ENCODE peak calls at places on chromosomes 2 and 18, in six cellular contexts. M is sigmoid colon; D is colonic mucosa; H is CD8-positive, alpha-beta memory T cell; F is heart left ventricle; O is neural progenitor cell. Y is an unnamed sample.

GRCh38 chr2:186664644-186665043 is 29.2 kb upstream of the FAM171B start:
- DNase-seq in M (no peak), D (no peak), H (no peak), F (no peak), O (no peak), Y (no peak)

GRCh38 chr2:43226955-43227829 is 786 bp upstream of the ZFP36L2 start:
- DNase-seq in M (peak; percentile 99), D (peak; percentile 97), H (peak; percentile 46), F (peak; percentile 93), O (peak; percentile 88), Y (peak; percentile 95)

GRCh38 chr18:7065736-7066135 is 51.9 kb downstream of the LAMA1 start:
- DNase-seq in M (no peak), D (no peak), H (no peak), F (no peak), O (no peak), Y (no peak)

GRCh38 chr2:60872510-60872928 is 8.9 kb upstream of the REL start:
- DNase-seq in M (no peak), D (no peak), H (no peak), F (no peak), O (no peak), Y (no peak)

GRCh38 chr2:120915670-120916069 is 180.0 kb downstream of the GLI2 start:
- DNase-seq in M (no peak), D (no peak), H (no peak), F (no peak), O (no peak), Y (no peak)

GRCh38 chr2:235506997-235507615 is 13.3 kb downstream of the AGAP1 start:
- DNase-seq in M (no peak), D (no peak), H (no peak), F (no peak), O (no peak), Y (no peak)

GRCh38 chr2:240982821-240983281 is 15.6 kb upstream of the SNED1 start:
- DNase-seq in M (peak; percentile 57), D (no peak), H (no peak), F (peak; percentile 3), O (no peak), Y (no peak)

GRCh38 chr2:17877811-17878221 is 651 bp upstream of the KCNS3 start:
- DNase-seq in M (no peak), D (peak; percentile 36), H (no peak), F (peak; percentile 15), O (peak; percentile 60), Y (no peak)

GRCh38 chr2:227414846-227415245 is 27.1 kb upstream of the SCYGR1 start:
- DNase-seq in M (no peak), D (no peak), H (no peak), F (no peak), O (no peak), Y (no peak)

GRCh38 chr2:56195563-56195962 is 11.8 kb downstream of the CCDC85A start:
- DNase-seq in M (no peak), D (no peak), H (no peak), F (no peak), O (no peak), Y (no peak)

GRCh38 chr2:1324884-1325283 is 88.4 kb upstream of the TPO start:
- DNase-seq in M (no peak), D (no peak), H (no peak), F (no peak), O (no peak), Y (no peak)

GRCh38 chr2:134706587-134707329 is 12.0 kb downstream of the TMEM163 start:
- DNase-seq in M (no peak), D (no peak), H (no peak), F (no peak), O (no peak), Y (no peak)

GRCh38 chr2:216665240-216665639 is 30.1 kb downstream of the IGFBP5 start:
- DNase-seq in M (no peak), D (peak; percentile 45), H (no peak), F (peak; percentile 73), O (peak; percentile 18), Y (peak; percentile 57)

GRCh38 chr2:129885735-129886134 is 93.7 kb upstream of the RAB6C start:
- DNase-seq in M (no peak), D (no peak), H (no peak), F (no peak), O (peak; percentile 39), Y (no peak)

GRCh38 chr2:84516234-84516986 is at the start of gene DNAH6:
- DNase-seq in M (peak; percentile 97), D (peak; percentile 93), H (peak; percentile 82), F (peak; percentile 93), O (peak; percentile 97), Y (peak; percentile 93)

GRCh38 chr2:31286961-31287550 is 53.1 kb downstream of the EHD3 start:
- DNase-seq in M (no peak), D (no peak), H (no peak), F (no peak), O (no peak), Y (no peak)

GRCh38 chr2:45237850-45238542 is 228.7 kb upstream of the SIX2 start:
- DNase-seq in M (no peak), D (no peak), H (no peak), F (no peak), O (no peak), Y (peak; percentile 28)

GRCh38 chr2:205903549-205904129 is 182.3 kb downstream of the INO80D start:
- DNase-seq in M (no peak), D (peak; percentile 78), H (no peak), F (no peak), O (peak; percentile 66), Y (no peak)

GRCh38 chr2:119431976-119432881 is 575 bp downstream of the TMEM37 start:
- DNase-seq in M (peak; percentile 77), D (peak; percentile 31), H (no peak), F (peak; percentile 34), O (peak; percentile 49), Y (peak; percentile 48)

GRCh38 chr2:89841476-89841840 is 1150.0 kb downstream of the RPIA start:
- DNase-seq in M (no peak), D (no peak), H (no peak), F (no peak), O (no peak), Y (no peak)

GRCh38 chr18:54873884-54874255 is 45.6 kb downstream of the RAB27B start:
- DNase-seq in M (no peak), D (peak; percentile 76), H (no peak), F (no peak), O (no peak), Y (no peak)

GRCh38 chr2:12734914-12735654 is 18.3 kb downstream of the TRIB2 start:
- DNase-seq in M (no peak), D (no peak), H (no peak), F (peak; percentile 51), O (no peak), Y (no peak)

GRCh38 chr2:12730265-12730664 is 13.5 kb downstream of the TRIB2 start:
- DNase-seq in M (no peak), D (no peak), H (no peak), F (no peak), O (no peak), Y (no peak)

GRCh38 chr2:12733846-12734245 is 17.1 kb downstream of the TRIB2 start:
- DNase-seq in M (no peak), D (no peak), H (no peak), F (no peak), O (no peak), Y (no peak)

GRCh38 chr2:12732663-12733062 is 15.9 kb downstream of the TRIB2 start:
- DNase-seq in M (no peak), D (no peak), H (no peak), F (peak; percentile 64), O (no peak), Y (no peak)

DNA sequence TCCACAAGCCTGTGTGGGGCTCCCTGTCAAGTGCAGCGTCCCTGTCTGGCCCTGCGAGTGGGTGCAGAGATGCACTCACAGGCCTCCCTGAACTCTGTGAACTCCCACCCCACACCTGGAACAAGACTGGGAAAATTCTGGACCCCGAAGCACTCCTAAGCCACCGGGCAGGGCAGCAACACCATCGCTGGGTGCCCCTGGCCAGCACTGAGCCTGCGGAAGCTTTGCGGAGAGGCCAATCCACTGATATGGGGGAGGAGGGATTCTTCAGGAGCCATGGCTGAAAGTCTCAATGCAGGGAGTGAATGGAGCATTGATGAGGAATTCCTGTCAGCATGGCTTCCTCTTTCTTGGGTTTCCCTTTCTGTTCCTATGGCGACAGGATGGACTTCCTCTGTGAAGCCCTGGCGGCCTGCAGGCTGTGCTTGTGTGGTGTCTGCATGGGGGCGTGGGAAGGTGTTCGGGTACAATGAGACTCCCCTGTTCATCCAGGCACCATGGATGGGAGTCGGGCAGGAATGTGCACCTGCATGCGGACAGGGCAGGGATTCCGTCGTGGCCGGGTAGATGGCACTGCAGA is 15.1 kb downstream of the TRIB2 start:
- DNase-seq in M (no peak), D (no peak), H (no peak), F (no peak), O (peak; percentile 30), Y (no peak)
- H3K27ac ChIP-seq in M (no peak overlapping the region), D (no peak overlapping the region), H (no peak overlapping the region), F (peak overlapping the region; percentile 73), O (no peak overlapping the region), Y (peak overlapping the region; percentile 29)

GRCh38 chr2:11758187-11758586 is 11.8 kb downstream of the LPIN1 start:
- DNase-seq in M (peak; percentile 4), D (no peak), H (no peak), F (no peak), O (no peak), Y (no peak)

GRCh38 chr2:11762799-11763461 is 16.5 kb downstream of the LPIN1 start:
- DNase-seq in M (peak; percentile 59), D (no peak), H (no peak), F (no peak), O (no peak), Y (no peak)

GRCh38 chr2:11762031-11762430 is 15.6 kb downstream of the LPIN1 start:
- DNase-seq in M (peak; percentile 13), D (no peak), H (no peak), F (no peak), O (no peak), Y (no peak)

GRCh38 chr2:11758639-11759038 is 12.2 kb downstream of the LPIN1 start:
- DNase-seq in M (no peak), D (no peak), H (no peak), F (no peak), O (no peak), Y (no peak)

GRCh38 chr2:11761259-11761658 is 14.8 kb downstream of the LPIN1 start:
- DNase-seq in M (no peak), D (no peak), H (no peak), F (no peak), O (no peak), Y (no peak)
- H3K9me3 ChIP-seq in M (no peaks in the 10 kb centered on the region), D (no peaks in the 10 kb centered on the region), H (no peaks in the 10 kb centered on the region), F (no peaks in the 10 kb centered on the region), O (peaks cover 7% of the 10 kb centered on the region), Y (no peaks in the 10 kb centered on the region)

GRCh38 chr18:57881818-57882413 is 78.8 kb upstream of the ATP8B1 start:
- DNase-seq in M (peak; percentile 83), D (peak; percentile 68), H (peak; percentile 4), F (peak; percentile 65), O (peak; percentile 78), Y (peak; percentile 65)
- H3K27ac ChIP-seq in M (no peak overlapping the region), D (no peak overlapping the region), H (no peak overlapping the region), F (no peak overlapping the region), O (no peak overlapping the region), Y (no peak overlapping the region)

GRCh38 chr2:116696903-116697302 is 1117.6 kb upstream of the DDX18 start:
- DNase-seq in M (no peak), D (no peak), H (no peak), F (no peak), O (no peak), Y (no peak)

GRCh38 chr2:116687381-116687780 is 1127.1 kb upstream of the DDX18 start:
- DNase-seq in M (no peak), D (no peak), H (no peak), F (no peak), O (no peak), Y (no peak)

GRCh38 chr2:116696223-116696622 is 1118.3 kb upstream of the DDX18 start:
- DNase-seq in M (no peak), D (no peak), H (no peak), F (no peak), O (peak; percentile 11), Y (no peak)

GRCh38 chr2:116692988-116693387 is 1121.5 kb upstream of the DDX18 start:
- DNase-seq in M (no peak), D (no peak), H (no peak), F (no peak), O (no peak), Y (no peak)
- H3K9me3 ChIP-seq in M (no peaks in the 10 kb centered on the region), D (no peaks in the 10 kb centered on the region), H (no peaks in the 10 kb centered on the region), F (peaks cover 12% of the 10 kb centered on the region), O (no peaks in the 10 kb centered on the region), Y (no peaks in the 10 kb centered on the region)

Y was measured in lung.